ENCODE peak calls at places on chromosomes 6 and 20, in five cellular contexts. N is mucosa of descending colon, E is kidney, S is left lung, A is heart right ventricle. O is an unnamed sample.

GRCh38 chr20:10125757-10126156 is 91.0 kb downstream of the ANKEF1 start:
- DNase-seq in E (no peak), S (no peak), A (no peak), N (no peak), O (no peak)

GRCh38 chr20:49287555-49288249 is 9.8 kb upstream of the ZNFX1 start:
- DNase-seq in E (no peak), A (no peak), S (no peak), N (no peak), O (no peak)

GRCh38 chr6:119479860-119480655 is 130.5 kb upstream of the MAN1A1 start:
- DNase-seq in S (no peak), N (no peak), E (no peak), A (no peak), O (no peak)

GRCh38 chr6:80690611-80691090 is 584.2 kb downstream of the BCKDHB start:
- DNase-seq in N (no peak), A (no peak), S (no peak), E (no peak), O (no peak)

GRCh38 chr20:12702312-12702711 is 306.5 kb upstream of the SPTLC3 start:
- DNase-seq in N (no peak), A (no peak), E (no peak), S (no peak), O (no peak)

GRCh38 chr6:168366473-168366872 is 46.9 kb upstream of the DACT2 start:
- DNase-seq in A (no peak), S (no peak), E (no peak), N (no peak), O (no peak)

GRCh38 chr6:134351615-134352474 is 33.9 kb upstream of the SGK1 start:
- DNase-seq in N (no peak), A (no peak), S (no peak), E (no peak), O (no peak)

GRCh38 chr6:125019873-125020272 is 57.6 kb downstream of the RNF217 start:
- DNase-seq in N (no peak), S (no peak), A (no peak), E (no peak), O (no peak)

GRCh38 chr20:47790032-47790965 is 5.0 kb upstream of the SULF2 start:
- DNase-seq in N (no peak), E (no peak), A (no peak), S (no peak), O (no peak)

GRCh38 chr20:48631114-48632016 is 196.4 kb downstream of the PREX1 start:
- DNase-seq in N (peak; percentile 9), A (no peak), E (peak; percentile 40), S (no peak), O (peak; percentile 17)

GRCh38 chr20:37220796-37221195 is 40.8 kb downstream of the GHRH start:
- DNase-seq in S (no peak), A (no peak), N (no peak), E (no peak), O (no peak)

GRCh38 chr20:33910056-33910455 is 83.7 kb upstream of the RALY start:
- DNase-seq in E (no peak), S (no peak), N (no peak), A (no peak), O (no peak)

GRCh38 chr20:58537831-58538230 is 22.6 kb upstream of the APCDD1L start:
- DNase-seq in S (no peak), E (no peak), N (no peak), A (no peak), O (no peak)

GRCh38 chr20:2872304-2873009 is 824 bp upstream of the PTPRA start:
- DNase-seq in S (peak; percentile 72), E (peak; percentile 89), N (peak; percentile 82), A (peak; percentile 63), O (peak; percentile 87)

GRCh38 chr6:169738204-169738971 is 13.0 kb downstream of the DYNLT2 start:
- DNase-seq in N (no peak), E (no peak), S (no peak), A (no peak), O (no peak)

GRCh38 chr6:116533233-116533957 is 12.1 kb downstream of the TRAPPC3L start:
- DNase-seq in A (no peak), S (no peak), N (no peak), E (no peak), O (no peak)

GRCh38 chr6:136345145-136345544 is 55.5 kb upstream of the BCLAF1 start:
- DNase-seq in N (no peak), A (no peak), S (no peak), E (no peak), O (no peak)

GRCh38 chr6:119459207-119459974 is 109.8 kb upstream of the MAN1A1 start:
- DNase-seq in E (no peak), A (no peak), N (no peak), S (no peak), O (no peak)

GRCh38 chr6:146543211-146543939 is at the start of gene RAB32:
- DNase-seq in N (peak; percentile 96), E (peak; percentile 98), A (peak; percentile 94), S (peak; percentile 96), O (peak; percentile 97)

GRCh38 chr20:51631011-51631950 is 88.8 kb upstream of the NFATC2 start:
- DNase-seq in N (no peak), S (peak; percentile 38), E (peak; percentile 86), A (peak; percentile 34), O (peak; percentile 59)

GRCh38 chr6:24446670-24447069 is 42.7 kb downstream of the GPLD1 start:
- DNase-seq in E (no peak), S (no peak), A (no peak), N (no peak), O (no peak)

GRCh38 chr20:58922036-58922435 is 59.0 kb upstream of the NELFCD start:
- DNase-seq in S (no peak), E (no peak), A (no peak), N (no peak), O (no peak)

GRCh38 chr6:144879436-144879835 is 594.3 kb downstream of the UTRN start:
- DNase-seq in S (no peak), E (no peak), A (no peak), N (no peak), O (no peak)

GRCh38 chr20:25286917-25287316 is 39.0 kb downstream of the PYGB start:
- DNase-seq in E (peak; percentile 41), N (peak; percentile 17), S (peak; percentile 16), A (no peak), O (peak; percentile 22)

GRCh38 chr6:2182251-2182650 is 63.2 kb downstream of the GMDS start:
- DNase-seq in S (no peak), E (no peak), N (no peak), A (no peak), O (no peak)

GRCh38 chr6:30071081-30071818 is 4.3 kb downstream of the PPP1R11 start:
- DNase-seq in A (peak; percentile 46), E (peak; percentile 84), N (peak; percentile 33), S (no peak), O (no peak)

GRCh38 chr6:24683297-24684296 is 16.7 kb downstream of the ACOT13 start:
- DNase-seq in E (no peak), S (no peak), N (no peak), A (no peak), O (no peak)

GRCh38 chr6:34196116-34196832 is 40.4 kb upstream of the HMGA1 start:
- DNase-seq in E (peak; percentile 94), A (peak; percentile 92), S (peak; percentile 90), N (peak; percentile 91), O (peak; percentile 92)

GRCh38 chr6:5936611-5937010 is 70.1 kb downstream of the NRN1 start:
- DNase-seq in N (no peak), E (no peak), S (no peak), A (no peak), O (no peak)

GRCh38 chr20:44942264-44942973 is 17.8 kb downstream of the TOMM34 start:
- DNase-seq in A (no peak), S (no peak), N (no peak), E (no peak), O (no peak)

GRCh38 chr6:13304580-13305255 is 23.6 kb downstream of the TBC1D7 start:
- DNase-seq in N (no peak), S (no peak), E (no peak), A (no peak), O (no peak)

GRCh38 chr6:13308332-13308731 is 20.0 kb downstream of the TBC1D7 start:
- DNase-seq in E (no peak), S (no peak), N (no peak), A (no peak), O (no peak)

GRCh38 chr6:13305256-13305650 is 23.1 kb downstream of the TBC1D7 start:
- DNase-seq in S (no peak), E (no peak), A (no peak), N (no peak), O (no peak)

GRCh38 chr6:13305791-13306190 is 22.5 kb downstream of the TBC1D7 start:
- DNase-seq in A (no peak), S (no peak), N (no peak), E (no peak), O (no peak)

DNA sequence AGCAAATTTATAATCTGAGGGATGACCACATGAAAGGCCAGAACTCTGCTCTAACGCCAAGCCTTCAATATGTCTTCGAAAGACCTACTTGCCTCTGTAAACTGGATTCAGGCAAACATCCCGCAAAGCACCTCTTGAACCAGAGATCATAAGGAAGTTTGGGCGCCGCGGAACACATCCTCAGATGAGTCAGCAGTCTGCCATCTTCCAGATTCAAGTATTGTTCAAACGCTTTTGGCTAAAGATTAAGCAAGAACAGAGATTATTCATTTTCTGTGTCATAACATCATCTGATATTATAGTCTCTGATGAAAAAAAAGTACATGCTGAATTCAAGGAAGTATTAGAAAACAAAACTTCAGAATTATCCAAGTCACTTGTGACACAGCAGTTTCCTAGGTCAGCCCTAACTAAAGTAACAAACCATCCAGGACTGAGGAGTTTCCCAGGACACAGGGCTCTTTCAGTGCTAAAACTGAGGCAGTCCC is 20.8 kb downstream of the TBC1D7 start:
- DNase-seq in N (no peak), E (no peak), A (no peak), S (peak; percentile 66), O (peak; percentile 55)
- H3K36me3 ChIP-seq in N (peaks cover 5% of the 10 kb centered on the region), E (peaks cover 12% of the 10 kb centered on the region), A (peaks cover 9% of the 10 kb centered on the region), S (no peaks in the 10 kb centered on the region), O (no peaks in the 10 kb centered on the region)

GRCh38 chr20:53852025-53852424 is 218.4 kb downstream of the BCAS1 start:
- DNase-seq in A (no peak), N (no peak), S (no peak), E (no peak), O (no peak)
- H3K4me1 ChIP-seq in A (no peaks in the 10 kb centered on the region), N (no peaks in the 10 kb centered on the region), S (peaks cover 31% of the 10 kb centered on the region), E (peaks cover 2% of the 10 kb centered on the region), O (no peaks in the 10 kb centered on the region)

DNA sequence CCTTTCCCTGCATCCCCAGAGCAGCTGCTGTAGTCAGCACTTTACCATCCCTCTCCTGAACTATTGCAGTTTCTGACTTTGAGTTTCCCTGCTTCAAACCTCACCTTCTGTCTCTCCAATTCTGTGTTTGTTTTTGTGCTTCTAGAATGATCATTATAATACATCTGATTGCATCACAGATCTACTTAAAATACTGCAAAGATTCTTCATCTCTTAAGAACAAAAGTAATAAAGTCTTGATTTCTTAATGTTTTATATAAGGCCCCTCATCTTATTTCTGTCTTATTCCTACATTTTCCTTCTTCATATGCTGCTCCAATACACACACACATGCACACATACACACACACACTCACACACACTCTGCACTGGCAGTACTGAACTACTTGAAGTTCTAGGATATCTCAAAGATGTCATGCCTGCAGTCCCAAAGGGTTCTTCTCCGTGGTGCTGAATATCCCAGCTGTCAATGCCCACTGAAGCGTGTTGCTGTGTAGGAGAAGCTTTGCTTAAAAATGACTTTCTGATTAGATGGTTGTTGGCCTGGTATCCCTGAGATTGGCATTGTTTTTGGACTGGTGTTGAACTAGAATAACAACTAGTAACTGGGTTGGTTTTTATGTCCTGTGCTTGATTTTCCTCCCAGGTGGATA is 97.2 kb downstream of the MAP3K4 start:
- DNase-seq in A (no peak), E (no peak), N (no peak), S (no peak), O (no peak)
- H3K36me3 ChIP-seq in A (peaks cover 54% of the 10 kb centered on the region), E (peaks cover 38% of the 10 kb centered on the region), N (no peaks in the 10 kb centered on the region), S (no peaks in the 10 kb centered on the region), O (peaks cover 8% of the 10 kb centered on the region)

GRCh38 chr6:39140556-39141191 is 25.7 kb upstream of the SAYSD1 start:
- DNase-seq in E (no peak), S (no peak), A (peak; percentile 15), N (no peak), O (no peak)

GRCh38 chr6:39137235-39137634 is 22.2 kb upstream of the SAYSD1 start:
- DNase-seq in S (peak; percentile 32), N (no peak), E (no peak), A (no peak), O (no peak)
- H3K4me1 ChIP-seq in S (no peaks in the 10 kb centered on the region), N (no peaks in the 10 kb centered on the region), E (no peaks in the 10 kb centered on the region), A (peaks cover 6% of the 10 kb centered on the region), O (no peaks in the 10 kb centered on the region)

O was measured in aorta.